ENCODE peak calls at places on chromosomes 1 and 21, in ten cellular contexts. C, M, F, E, V, O, X, A, U and N are unnamed samples.

GRCh38 chr1:72186733-72187307 is 95.5 kb downstream of the NEGR1 start:
- DNase-seq in C (no peak), M (no peak), F (no peak), E (no peak), V (no peak), O (no peak), X (peak), A (no peak), U (no peak), N (no peak)

GRCh38 chr1:200328379-200328778 is 81.5 kb downstream of the ZNF281 start:
- DNase-seq in C (no peak), M (no peak), F (no peak), E (no peak), V (no peak), O (no peak), X (no peak), A (no peak), U (no peak), N (no peak)

GRCh38 chr1:167520711-167521206 is 2.4 kb upstream of the CD247 start:
- DNase-seq in C (no peak), M (no peak), F (no peak), E (peak), V (no peak), O (no peak), X (no peak), A (no peak), U (no peak), N (no peak)

GRCh38 chr1:41802532-41803501 is 115.9 kb downstream of the HIVEP3 start:
- DNase-seq in C (peak), M (peak), F (peak), E (peak), V (no peak), O (no peak), X (no peak), A (peak), U (peak), N (no peak)

GRCh38 chr1:212926364-212926757 is 24.0 kb upstream of the VASH2 start:
- DNase-seq in C (no peak), M (no peak), F (no peak), E (no peak), V (peak), O (no peak), X (no peak), A (no peak), U (no peak), N (no peak)

GRCh38 chr1:209805341-209805781 is 581 bp downstream of the IRF6 start:
- DNase-seq in C (peak), M (no peak), F (no peak), E (peak), V (no peak), O (no peak), X (no peak), A (no peak), U (no peak), N (peak)

GRCh38 chr1:204128464-204128963 is 23.3 kb downstream of the ETNK2 start:
- DNase-seq in C (no peak), M (no peak), F (no peak), E (no peak), V (no peak), O (no peak), X (no peak), A (no peak), U (no peak), N (no peak)

GRCh38 chr1:33347650-33347992 is 26.7 kb upstream of the A3GALT2 start:
- DNase-seq in C (no peak), M (peak), F (peak), E (no peak), V (no peak), O (peak), X (peak), A (no peak), U (no peak), N (no peak)

GRCh38 chr1:185421485-185422100 is 104.5 kb upstream of the IVNS1ABP start:
- DNase-seq in C (no peak), M (no peak), F (no peak), E (no peak), V (no peak), O (no peak), X (no peak), A (no peak), U (no peak), N (no peak)

GRCh38 chr1:19799233-19799876 is 361 bp downstream of the TMCO4 start:
- DNase-seq in C (peak), M (peak), F (peak), E (peak), V (no peak), O (peak), X (peak), A (peak), U (peak), N (peak)
- TF ChIP-seq POLR2A in C (no peak), M (no peak), F (no peak), E (peak), V (no peak), O (peak), X (no peak), A (no peak), U (no peak), N (peak)

DNA sequence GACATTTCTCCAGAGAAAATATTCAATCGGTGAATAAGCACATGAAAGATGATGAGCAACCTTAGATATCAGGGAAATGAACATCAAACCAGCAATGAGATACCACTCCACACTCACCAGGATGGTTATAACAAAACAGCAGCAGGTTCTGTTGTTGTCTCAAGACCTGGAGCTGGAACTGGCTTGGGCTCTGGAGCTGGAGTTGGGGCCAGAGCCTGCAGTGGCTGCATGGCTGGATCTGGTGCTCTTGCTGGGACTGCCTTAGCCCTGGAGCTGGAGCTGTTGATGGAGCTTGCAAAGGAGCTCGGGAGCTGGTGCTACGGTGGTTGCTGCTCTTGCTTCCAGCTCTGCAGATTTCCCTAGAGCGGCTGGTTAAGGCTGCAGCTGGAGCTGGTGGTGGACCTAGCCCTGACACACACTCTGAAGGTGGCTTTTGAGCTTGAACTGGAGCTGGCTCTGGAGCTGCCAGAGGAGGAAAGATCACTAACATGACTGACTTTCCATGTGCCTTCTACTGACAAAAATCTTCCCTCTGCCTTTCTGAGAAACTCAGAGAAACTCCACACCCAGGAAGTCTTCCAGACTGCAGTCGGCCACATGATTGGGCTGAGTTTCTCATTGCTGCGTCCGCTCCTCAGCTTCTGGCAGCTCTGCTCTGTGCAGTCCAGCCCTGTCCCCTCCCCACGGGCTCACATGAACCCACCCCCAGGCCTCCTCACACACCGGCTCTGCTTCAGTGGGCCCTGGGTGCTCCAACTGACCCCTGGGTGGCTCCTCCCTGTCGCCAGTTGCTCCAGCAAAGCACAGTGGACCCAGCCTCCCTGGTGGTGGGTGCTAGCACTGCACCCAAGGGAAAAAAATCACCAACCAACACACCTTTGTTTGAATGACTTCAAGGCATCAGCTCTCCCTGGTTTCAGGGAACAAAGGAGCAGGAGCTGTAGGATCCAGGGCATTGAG is 139.1 kb upstream of the FMN2 start:
- DNase-seq in C (peak), M (no peak), F (no peak), E (no peak), V (no peak), O (peak), X (no peak), A (no peak), U (no peak), N (peak)
- H3K27ac ChIP-seq in C (no peak), M (no peak), F (no peak), E (no peak), V (no peak), O (no peak), X (no peak), A (no peak), U (no peak), N (no peak)

DNA sequence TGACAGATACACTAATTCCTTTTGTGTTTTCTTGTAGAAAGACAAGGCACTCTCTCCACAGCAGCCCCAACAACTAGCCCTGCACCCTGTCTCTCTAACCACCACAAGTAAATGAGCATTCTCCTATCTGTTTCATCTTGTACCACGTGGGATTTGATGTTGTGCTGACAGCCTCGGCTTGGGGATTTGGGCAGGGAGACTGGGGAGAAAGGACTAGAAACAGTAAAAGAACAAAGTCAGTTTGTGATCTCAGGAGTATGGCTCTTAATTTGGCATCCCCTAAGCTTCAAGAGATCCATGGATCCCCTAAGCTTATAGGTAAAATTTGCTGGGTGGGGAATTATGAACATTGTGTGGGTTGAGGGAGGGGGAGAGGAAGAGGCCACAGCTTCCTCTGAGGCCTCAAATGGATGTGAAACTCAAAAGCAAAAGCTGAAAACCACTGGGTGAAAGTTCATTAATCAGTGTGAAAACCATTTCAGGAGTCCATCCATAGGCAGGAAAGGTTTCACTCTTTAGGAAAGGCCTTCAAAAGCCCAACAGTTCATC is 3.1 kb downstream of the C1orf162 start:
- DNase-seq in C (no peak), M (no peak), F (no peak), E (no peak), V (peak), O (no peak), X (no peak), A (no peak), U (no peak), N (no peak)
- TF ChIP-seq POLR2A in C (no peak), M (no peak), F (no peak), E (no peak), V (no peak), O (no peak), X (no peak), A (no peak), U (no peak), N (no peak)

GRCh38 chr1:2224170-2224584 is 3.9 kb upstream of the SKI start:
- DNase-seq in C (no peak), M (no peak), F (no peak), E (no peak), V (no peak), O (no peak), X (no peak), A (peak), U (no peak), N (no peak)
- H3K27ac ChIP-seq in C (no peak), M (no peak), F (no peak), E (no peak), V (no peak), O (no peak), X (no peak), A (no peak), U (no peak), N (no peak)

GRCh38 chr1:223739366-223740057 is 27.2 kb downstream of the CAPN2 start:
- DNase-seq in C (no peak), M (no peak), F (no peak), E (no peak), V (no peak), O (no peak), X (no peak), A (no peak), U (no peak), N (no peak)
- TF ChIP-seq POLR2A in C (no peak), M (no peak), F (no peak), E (no peak), V (no peak), O (no peak), X (no peak), A (no peak), U (no peak), N (no peak)

DNA sequence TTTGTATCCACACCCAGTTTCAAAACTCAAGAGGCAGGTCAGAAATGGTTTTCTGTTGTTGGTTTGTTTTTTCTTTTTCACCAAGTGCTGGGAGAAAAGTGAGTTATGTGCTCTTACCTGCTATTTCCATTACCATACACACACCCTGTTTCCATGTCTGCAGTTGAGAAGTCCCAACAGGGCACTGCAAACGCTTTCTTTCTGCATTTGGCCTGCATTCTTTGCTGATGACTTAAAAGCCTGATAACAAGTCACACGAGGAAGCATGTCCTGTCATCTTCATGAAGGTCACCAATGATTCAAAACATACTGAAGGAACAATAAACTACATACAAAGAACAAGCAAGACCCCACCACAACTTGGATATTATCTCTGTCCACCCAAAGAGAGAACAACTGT is 24.8 kb upstream of the KCNE1 start:
- DNase-seq in C (no peak), M (no peak), F (no peak), E (peak), V (no peak), O (no peak), X (peak), A (no peak), U (no peak), N (no peak)
- H3K27ac ChIP-seq in C (no peak), M (no peak), F (no peak), E (peak), V (no peak), O (no peak), X (peak), A (peak), U (no peak), N (peak)

GRCh38 chr1:116571215-116571919 is 541 bp upstream of the CD58 start:
- DNase-seq in C (no peak), M (no peak), F (no peak), E (no peak), V (peak), O (no peak), X (no peak), A (no peak), U (no peak), N (no peak)

GRCh38 chr1:116569776-116570357 is 959 bp downstream of the CD58 start:
- DNase-seq in C (peak), M (peak), F (peak), E (peak), V (peak), O (no peak), X (no peak), A (peak), U (peak), N (peak)

GRCh38 chr1:116567790-116568667 is 2.8 kb downstream of the CD58 start:
- DNase-seq in C (no peak), M (no peak), F (no peak), E (no peak), V (peak), O (no peak), X (no peak), A (no peak), U (no peak), N (no peak)

GRCh38 chr1:116570358-116571214 is at the start of gene CD58:
- DNase-seq in C (peak), M (peak), F (peak), E (peak), V (peak), O (peak), X (peak), A (peak), U (peak), N (peak)

DNA sequence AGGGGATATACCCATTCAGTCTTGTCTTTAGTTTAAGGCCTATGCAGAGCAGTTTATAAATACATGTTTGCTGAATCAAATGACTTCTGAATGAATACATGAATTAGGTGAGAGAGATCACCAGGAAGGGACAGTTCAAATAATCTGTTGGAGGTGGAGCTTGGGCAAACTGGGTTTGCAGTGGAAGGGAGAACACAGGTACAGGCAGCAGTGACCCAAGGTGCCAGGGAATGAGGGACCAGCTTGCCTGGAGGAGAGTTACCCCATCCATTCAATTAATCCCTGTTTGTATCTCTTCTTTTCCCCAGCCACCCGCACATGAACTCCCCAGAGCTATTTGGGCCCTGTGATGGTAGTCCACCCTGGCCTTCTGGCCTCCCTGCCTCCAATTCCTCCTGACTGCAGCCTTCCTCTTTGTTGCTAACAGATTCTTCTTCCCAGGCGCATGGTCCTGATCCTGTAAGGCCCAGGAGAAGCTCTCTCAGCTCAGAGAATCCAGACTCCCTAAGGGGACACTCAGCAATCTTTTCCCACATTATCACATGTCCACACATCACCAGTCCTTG is 1.8 kb downstream of the CD58 start:
- DNase-seq in C (no peak), M (no peak), F (no peak), E (no peak), V (no peak), O (no peak), X (no peak), A (no peak), U (no peak), N (no peak)
- TF ChIP-seq POLR2A in C (no peak), M (no peak), F (no peak), E (no peak), V (no peak), O (no peak), X (no peak), A (no peak), U (no peak), N (no peak)

DNA sequence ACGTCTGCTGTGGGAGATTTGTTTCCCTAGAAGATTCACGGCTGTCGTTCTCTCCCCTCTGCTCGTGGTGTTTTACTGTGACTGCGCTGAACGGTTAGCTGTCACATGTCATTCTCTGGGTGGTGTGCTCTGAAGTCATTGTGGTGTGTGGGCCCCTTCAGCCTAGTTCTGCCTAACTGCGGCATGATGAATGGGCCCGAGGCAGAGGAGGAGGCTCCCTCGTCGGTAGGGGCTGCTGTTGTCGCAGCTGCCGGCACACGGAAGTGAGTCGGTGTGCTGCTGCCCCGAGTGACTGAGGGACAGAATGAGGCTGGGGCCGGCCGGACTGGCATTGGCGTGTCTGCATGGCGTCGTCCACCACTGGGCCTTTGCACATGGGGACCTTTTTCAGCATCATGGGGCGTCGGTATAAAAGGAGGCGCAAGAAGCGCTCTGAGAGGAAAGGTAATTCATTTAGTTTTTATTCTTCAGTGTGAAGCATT is 77.9 kb downstream of the ADARB1 start:
- DNase-seq in C (no peak), M (peak), F (no peak), E (no peak), V (no peak), O (no peak), X (no peak), A (no peak), U (no peak), N (peak)
- H3K27ac ChIP-seq in C (no peak), M (no peak), F (no peak), E (no peak), V (peak), O (no peak), X (no peak), A (peak), U (no peak), N (no peak)

GRCh38 chr1:155128755-155129473 is 1.2 kb downstream of the EFNA1 start:
- DNase-seq in C (peak), M (peak), F (peak), E (peak), V (no peak), O (no peak), X (no peak), A (no peak), U (no peak), N (peak)
- TF ChIP-seq POLR2A in C (no peak), M (no peak), F (peak), E (peak), V (no peak), O (no peak), X (no peak), A (no peak), U (no peak), N (peak)